ENCODE peak calls at places on chromosomes 13 and 19, in six cellular contexts. One of them, this sample, is unnamed.

GRCh38 chr13:114067381-114067885 is 65.0 kb downstream of the RASA3 start:
- DNase-seq in stomach: no peak
- DNase-seq in transverse colon: no peak
- DNase-seq in IMR-90: peak; percentile 68
- DNase-seq in spleen: no peak
- DNase-seq in upper lobe of left lung: no peak
- DNase-seq in this sample: no peak

GRCh38 chr19:38304352-38304865 is 358 bp downstream of the C19orf33 start:
- DNase-seq in stomach: no peak
- DNase-seq in transverse colon: no peak
- DNase-seq in IMR-90: no peak
- DNase-seq in spleen: no peak
- DNase-seq in upper lobe of left lung: peak; percentile 78
- DNase-seq in this sample: no peak

GRCh38 chr19:17829855-17830566 is 8.7 kb upstream of the INSL3 start:
- DNase-seq in stomach: no peak
- DNase-seq in transverse colon: peak; percentile 33
- DNase-seq in IMR-90: peak; percentile 8
- DNase-seq in spleen: no peak
- DNase-seq in upper lobe of left lung: peak; percentile 60
- DNase-seq in this sample: peak; percentile 92

GRCh38 chr13:77779461-77780272 is 82.2 kb downstream of the SLAIN1 start:
- DNase-seq in stomach: peak; percentile 41
- DNase-seq in transverse colon: peak; percentile 11
- DNase-seq in IMR-90: peak; percentile 74
- DNase-seq in spleen: no peak
- DNase-seq in upper lobe of left lung: no peak
- DNase-seq in this sample: no peak

GRCh38 chr13:44758595-44759221 is 182.6 kb upstream of the TSC22D1 start:
- DNase-seq in stomach: no peak
- DNase-seq in transverse colon: peak; percentile 20
- DNase-seq in IMR-90: peak; percentile 98
- DNase-seq in spleen: no peak
- DNase-seq in upper lobe of left lung: no peak
- DNase-seq in this sample: peak; percentile 50

GRCh38 chr19:52370341-52370710 is 603 bp downstream of the ZNF880 start:
- DNase-seq in stomach: no peak
- DNase-seq in transverse colon: no peak
- DNase-seq in IMR-90: no peak
- DNase-seq in spleen: no peak
- DNase-seq in upper lobe of left lung: no peak
- DNase-seq in this sample: no peak

GRCh38 chr13:41561179-41561578 is 103.8 kb downstream of the RGCC start:
- DNase-seq in stomach: no peak
- DNase-seq in transverse colon: no peak
- DNase-seq in IMR-90: peak; percentile 43
- DNase-seq in spleen: no peak
- DNase-seq in upper lobe of left lung: no peak
- DNase-seq in this sample: no peak

GRCh38 chr13:41654800-41655199 is 197.4 kb downstream of the RGCC start:
- DNase-seq in stomach: no peak
- DNase-seq in transverse colon: no peak
- DNase-seq in IMR-90: no peak
- DNase-seq in spleen: no peak
- DNase-seq in upper lobe of left lung: no peak
- DNase-seq in this sample: no peak

GRCh38 chr13:105634059-105634458 is 901.4 kb downstream of the EFNB2 start:
- DNase-seq in stomach: no peak
- DNase-seq in transverse colon: no peak
- DNase-seq in IMR-90: no peak
- DNase-seq in spleen: no peak
- DNase-seq in upper lobe of left lung: no peak
- DNase-seq in this sample: no peak

GRCh38 chr19:17522988-17523872 is 11.8 kb downstream of the PGLS start:
- DNase-seq in stomach: peak; percentile 49
- DNase-seq in transverse colon: peak; percentile 73
- DNase-seq in IMR-90: no peak
- DNase-seq in spleen: peak; percentile 97
- DNase-seq in upper lobe of left lung: peak; percentile 79
- DNase-seq in this sample: no peak

GRCh38 chr19:22595918-22596341 is 38.2 kb upstream of the ZNF492 start:
- DNase-seq in stomach: no peak
- DNase-seq in transverse colon: no peak
- DNase-seq in IMR-90: no peak
- DNase-seq in spleen: no peak
- DNase-seq in upper lobe of left lung: peak; percentile 59
- DNase-seq in this sample: no peak

GRCh38 chr19:21586341-21587116 is 81.1 kb downstream of the ZNF429 start:
- DNase-seq in stomach: peak; percentile 38
- DNase-seq in transverse colon: peak; percentile 19
- DNase-seq in IMR-90: no peak
- DNase-seq in spleen: peak; percentile 78
- DNase-seq in upper lobe of left lung: peak; percentile 90
- DNase-seq in this sample: no peak

GRCh38 chr19:16419671-16420394 is 51.9 kb downstream of the EPS15L1 start:
- DNase-seq in stomach: no peak
- DNase-seq in transverse colon: no peak
- DNase-seq in IMR-90: no peak
- DNase-seq in spleen: no peak
- DNase-seq in upper lobe of left lung: peak; percentile 54
- DNase-seq in this sample: no peak

GRCh38 chr19:48881741-48882657 is 9.8 kb downstream of the PPP1R15A start:
- DNase-seq in stomach: no peak
- DNase-seq in transverse colon: no peak
- DNase-seq in IMR-90: no peak
- DNase-seq in spleen: no peak
- DNase-seq in upper lobe of left lung: no peak
- DNase-seq in this sample: no peak

GRCh38 chr13:37657134-37657533 is 58.6 kb upstream of the POSTN start:
- DNase-seq in stomach: no peak
- DNase-seq in transverse colon: no peak
- DNase-seq in IMR-90: peak; percentile 71
- DNase-seq in spleen: no peak
- DNase-seq in upper lobe of left lung: no peak
- DNase-seq in this sample: peak; percentile 6

GRCh38 chr13:106561551-106562170 is 6.3 kb downstream of the ARGLU1 start:
- DNase-seq in stomach: no peak
- DNase-seq in transverse colon: no peak
- DNase-seq in IMR-90: peak; percentile 53
- DNase-seq in spleen: no peak
- DNase-seq in upper lobe of left lung: no peak
- DNase-seq in this sample: no peak

GRCh38 chr13:98443329-98443728 is 133.6 kb downstream of the STK24 start:
- DNase-seq in stomach: no peak
- DNase-seq in transverse colon: no peak
- DNase-seq in IMR-90: peak; percentile 92
- DNase-seq in spleen: no peak
- DNase-seq in upper lobe of left lung: no peak
- DNase-seq in this sample: peak; percentile 93

GRCh38 chr19:13068064-13068807 is 34.4 kb downstream of the LYL1 start:
- DNase-seq in stomach: no peak
- DNase-seq in transverse colon: no peak
- DNase-seq in IMR-90: no peak
- DNase-seq in spleen: no peak
- DNase-seq in upper lobe of left lung: no peak
- DNase-seq in this sample: no peak

GRCh38 chr19:12464769-12465725 is 19.6 kb downstream of the ZNF709 start:
- DNase-seq in stomach: no peak
- DNase-seq in transverse colon: no peak
- DNase-seq in IMR-90: no peak
- DNase-seq in spleen: no peak
- DNase-seq in upper lobe of left lung: no peak
- DNase-seq in this sample: no peak

GRCh38 chr19:46847528-46847927 is 3.1 kb downstream of the AP2S1 start:
- DNase-seq in stomach: no peak
- DNase-seq in transverse colon: no peak
- DNase-seq in IMR-90: no peak
- DNase-seq in spleen: peak; percentile 21
- DNase-seq in upper lobe of left lung: no peak
- DNase-seq in this sample: no peak

GRCh38 chr13:47957073-47957472 is 44.0 kb downstream of the SUCLA2 start:
- DNase-seq in stomach: no peak
- DNase-seq in transverse colon: no peak
- DNase-seq in IMR-90: no peak
- DNase-seq in spleen: no peak
- DNase-seq in upper lobe of left lung: no peak
- DNase-seq in this sample: no peak

GRCh38 chr19:40777795-40778044 is 327 bp upstream of the RAB4B start:
- DNase-seq in stomach: no peak
- DNase-seq in transverse colon: no peak
- DNase-seq in IMR-90: no peak
- DNase-seq in spleen: no peak
- DNase-seq in upper lobe of left lung: no peak
- DNase-seq in this sample: no peak

GRCh38 chr19:13022111-13022858 is 27.0 kb downstream of the NFIX start:
- DNase-seq in stomach: no peak
- DNase-seq in transverse colon: no peak
- DNase-seq in IMR-90: peak; percentile 76
- DNase-seq in spleen: no peak
- DNase-seq in upper lobe of left lung: peak; percentile 82
- DNase-seq in this sample: no peak

GRCh38 chr19:54875506-54875905 is 1.5 kb downstream of the FCAR start:
- DNase-seq in stomach: no peak
- DNase-seq in transverse colon: no peak
- DNase-seq in IMR-90: no peak
- DNase-seq in spleen: no peak
- DNase-seq in upper lobe of left lung: no peak
- DNase-seq in this sample: no peak

GRCh38 chr13:79413521-79413920 is 7.5 kb upstream of the RBM26 start:
- DNase-seq in stomach: no peak
- DNase-seq in transverse colon: no peak
- DNase-seq in IMR-90: no peak
- DNase-seq in spleen: no peak
- DNase-seq in upper lobe of left lung: no peak
- DNase-seq in this sample: no peak

GRCh38 chr13:113802761-113803160 is 43.7 kb downstream of the TMEM255B start:
- DNase-seq in stomach: no peak
- DNase-seq in transverse colon: no peak
- DNase-seq in IMR-90: no peak
- DNase-seq in spleen: peak; percentile 62
- DNase-seq in upper lobe of left lung: peak; percentile 83
- DNase-seq in this sample: no peak

GRCh38 chr13:34623331-34623730 is 318.7 kb upstream of the NBEA start:
- DNase-seq in stomach: no peak
- DNase-seq in transverse colon: no peak
- DNase-seq in IMR-90: no peak
- DNase-seq in spleen: no peak
- DNase-seq in upper lobe of left lung: no peak
- DNase-seq in this sample: no peak

GRCh38 chr19:49887653-49888477 is 8.8 kb downstream of the IL4I1 start:
- DNase-seq in stomach: no peak
- DNase-seq in transverse colon: no peak
- DNase-seq in IMR-90: no peak
- DNase-seq in spleen: peak; percentile 73
- DNase-seq in upper lobe of left lung: peak; percentile 83
- DNase-seq in this sample: no peak

GRCh38 chr19:661427-662196 is 1.4 kb downstream of the RNF126 start:
- DNase-seq in stomach: peak; percentile 60
- DNase-seq in transverse colon: peak; percentile 71
- DNase-seq in IMR-90: no peak
- DNase-seq in spleen: peak; percentile 90
- DNase-seq in upper lobe of left lung: no peak
- DNase-seq in this sample: no peak
- TF ChIP-seq POLR2A in stomach: no peak
- TF ChIP-seq POLR2A in transverse colon: peak; percentile 29
- TF ChIP-seq POLR2A in IMR-90: no peak
- TF ChIP-seq POLR2A in spleen: no peak
- TF ChIP-seq POLR2A in upper lobe of left lung: no peak
- TF ChIP-seq POLR2A in this sample: no peak

GRCh38 chr19:36009220-36009619 is 607 bp upstream of the SYNE4 start:
- DNase-seq in stomach: peak; percentile 72
- DNase-seq in transverse colon: peak; percentile 76
- DNase-seq in IMR-90: peak; percentile 48
- DNase-seq in spleen: peak; percentile 88
- DNase-seq in upper lobe of left lung: peak; percentile 94
- DNase-seq in this sample: no peak
- TF ChIP-seq POLR2A in stomach: no peak
- TF ChIP-seq POLR2A in transverse colon: no peak
- TF ChIP-seq POLR2A in IMR-90: no peak
- TF ChIP-seq POLR2A in spleen: no peak
- TF ChIP-seq POLR2A in upper lobe of left lung: no peak
- TF ChIP-seq POLR2A in this sample: no peak

DNA sequence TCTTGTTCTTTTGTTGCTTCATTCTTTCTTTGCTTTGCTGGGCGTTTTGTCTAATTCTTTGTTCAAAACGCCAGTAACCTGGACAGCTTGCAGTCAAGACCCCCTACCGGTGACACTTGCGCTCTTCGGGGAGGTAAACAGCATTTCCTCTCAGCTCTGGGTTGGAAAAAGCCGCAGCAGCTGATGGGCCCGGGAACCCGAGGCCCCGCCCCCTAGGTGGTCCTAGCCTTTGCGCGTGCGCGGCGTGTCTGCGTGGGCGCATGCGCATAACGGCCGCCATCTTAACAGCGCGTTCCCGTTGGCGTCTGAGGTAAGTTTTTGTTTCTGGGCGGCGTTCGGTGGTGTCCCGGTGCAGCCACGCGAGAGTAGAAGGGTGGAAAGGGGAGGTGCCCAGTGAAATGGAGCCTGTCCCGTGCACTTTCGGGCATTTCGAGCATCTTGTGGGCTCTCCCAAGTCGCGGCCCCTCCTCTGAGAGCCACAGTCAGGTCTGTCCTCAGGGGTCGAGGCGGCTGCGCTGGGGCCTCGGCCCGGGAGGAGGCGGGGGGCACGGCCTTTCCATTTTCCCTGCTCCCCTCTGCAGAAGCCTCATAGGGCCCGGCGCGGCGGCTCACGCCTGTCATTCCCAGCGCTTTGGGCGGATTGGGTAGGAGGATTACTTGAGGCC is at the start of gene ZNF559:
- DNase-seq in stomach: peak; percentile 94
- DNase-seq in transverse colon: peak; percentile 94
- DNase-seq in IMR-90: peak; percentile 92
- DNase-seq in spleen: peak; percentile 97
- DNase-seq in upper lobe of left lung: peak; percentile 98
- DNase-seq in this sample: peak; percentile 75
- TF ChIP-seq POLR2A in stomach: no peak
- TF ChIP-seq POLR2A in transverse colon: peak; percentile 26
- TF ChIP-seq POLR2A in IMR-90: peak; percentile 26
- TF ChIP-seq POLR2A in spleen: no peak
- TF ChIP-seq POLR2A in upper lobe of left lung: peak; percentile 38
- TF ChIP-seq POLR2A in this sample: peak; percentile 67

GRCh38 chr13:59696229-59696628 is 467.5 kb downstream of the DIAPH3 start:
- DNase-seq in stomach: no peak
- DNase-seq in transverse colon: no peak
- DNase-seq in IMR-90: no peak
- DNase-seq in spleen: no peak
- DNase-seq in upper lobe of left lung: no peak
- DNase-seq in this sample: no peak

GRCh38 chr13:59700281-59700680 is 463.4 kb downstream of the DIAPH3 start:
- DNase-seq in stomach: no peak
- DNase-seq in transverse colon: no peak
- DNase-seq in IMR-90: peak; percentile 42
- DNase-seq in spleen: no peak
- DNase-seq in upper lobe of left lung: no peak
- DNase-seq in this sample: no peak

GRCh38 chr13:59706101-59706976 is 457.4 kb downstream of the DIAPH3 start:
- DNase-seq in stomach: no peak
- DNase-seq in transverse colon: no peak
- DNase-seq in IMR-90: no peak
- DNase-seq in spleen: no peak
- DNase-seq in upper lobe of left lung: no peak
- DNase-seq in this sample: no peak

GRCh38 chr13:59702269-59702668 is 461.5 kb downstream of the DIAPH3 start:
- DNase-seq in stomach: no peak
- DNase-seq in transverse colon: no peak
- DNase-seq in IMR-90: no peak
- DNase-seq in spleen: no peak
- DNase-seq in upper lobe of left lung: no peak
- DNase-seq in this sample: no peak

GRCh38 chr13:59701261-59701660 is 462.5 kb downstream of the DIAPH3 start:
- DNase-seq in stomach: no peak
- DNase-seq in transverse colon: no peak
- DNase-seq in IMR-90: no peak
- DNase-seq in spleen: no peak
- DNase-seq in upper lobe of left lung: no peak
- DNase-seq in this sample: no peak
- TF ChIP-seq POLR2A in stomach: no peak
- TF ChIP-seq POLR2A in transverse colon: no peak
- TF ChIP-seq POLR2A in IMR-90: no peak
- TF ChIP-seq POLR2A in spleen: no peak
- TF ChIP-seq POLR2A in upper lobe of left lung: no peak
- TF ChIP-seq POLR2A in this sample: no peak

This sample was measured in H54.